ENCODE peak calls at places on chromosomes 2 and 18, in eight cellular contexts. K is hepatocyte; R is NCI-H82; H is aorta; U is OCI-M1; Q is germinal center; N is fibroblast of mammary gland; J is activated naive CD8-positive, alpha-beta T cell treated with anti-CD3 and anti-CD28 coated beads, Interleukin-2, amount 10 ng/mL, durations not matched to agents 7 days and 5 days. I is an unnamed sample.

GRCh38 chr18:26510337-26510736 is 38.0 kb downstream of the KCTD1 start:
- DNase-seq in U (peak; percentile 54), Q (no peak), H (no peak), J (no peak), N (no peak), K (no peak), R (no peak), I (peak; percentile 25)

GRCh38 chr2:166376488-166376828 is 714 bp upstream of the SCN9A start:
- DNase-seq in U (no peak), R (no peak), K (no peak), H (no peak), Q (no peak), J (no peak), N (no peak), I (no peak)

GRCh38 chr2:159557437-159558034 is 58.8 kb downstream of the BAZ2B start:
- DNase-seq in Q (no peak), N (peak; percentile 31), K (peak; percentile 19), R (peak; percentile 34), H (no peak), J (no peak), U (peak; percentile 20), I (no peak)

GRCh38 chr2:187174582-187174981 is 273.5 kb downstream of the CALCRL start:
- DNase-seq in R (peak; percentile 29), K (no peak), Q (peak; percentile 16), N (peak; percentile 6), J (no peak), H (no peak), U (peak; percentile 39), I (no peak)

GRCh38 chr2:222604749-222605515 is 51.0 kb downstream of the FARSB start:
- DNase-seq in K (no peak), R (no peak), H (no peak), U (peak; percentile 20), Q (no peak), N (no peak), J (no peak), I (no peak)

GRCh38 chr2:165927353-165927752 is 26.2 kb downstream of the TTC21B start:
- DNase-seq in K (no peak), N (no peak), J (no peak), R (no peak), U (no peak), H (no peak), Q (no peak), I (no peak)

GRCh38 chr2:190802133-190802532 is 78.5 kb upstream of the GLS start:
- DNase-seq in N (no peak), H (no peak), K (no peak), U (peak; percentile 17), R (peak; percentile 49), J (no peak), Q (no peak), I (peak; percentile 60)

GRCh38 chr2:12884713-12885282 is 168.1 kb downstream of the TRIB2 start:
- DNase-seq in R (no peak), Q (no peak), H (no peak), N (peak; percentile 90), J (no peak), U (no peak), K (no peak), I (no peak)

GRCh38 chr18:13612111-13612997 is 114.0 kb downstream of the FAM210A start:
- DNase-seq in K (no peak), Q (peak; percentile 58), H (no peak), U (peak; percentile 69), N (no peak), R (no peak), J (peak; percentile 81), I (peak; percentile 53)

GRCh38 chr2:62931536-62931935 is 119.1 kb upstream of the OTX1 start:
- DNase-seq in R (no peak), J (no peak), U (no peak), Q (no peak), K (no peak), N (peak; percentile 28), H (no peak), I (no peak)

GRCh38 chr18:34942975-34943374 is 98.2 kb upstream of the MAPRE2 start:
- DNase-seq in H (no peak), J (no peak), N (no peak), K (peak; percentile 31), R (no peak), Q (no peak), U (no peak), I (no peak)

GRCh38 chr2:2243666-2244065 is 87.4 kb downstream of the MYT1L start:
- DNase-seq in N (no peak), H (no peak), R (no peak), K (no peak), J (no peak), Q (no peak), U (no peak), I (no peak)

GRCh38 chr18:9757851-9758587 is 49.9 kb downstream of the RAB31 start:
- DNase-seq in K (no peak), N (peak; percentile 74), J (no peak), R (no peak), Q (no peak), H (no peak), U (no peak), I (peak; percentile 55)

GRCh38 chr2:71801969-71802368 is 345.7 kb downstream of the CYP26B1 start:
- DNase-seq in Q (no peak), U (peak; percentile 16), R (peak; percentile 32), H (peak; percentile 92), N (peak; percentile 68), J (no peak), K (peak; percentile 59), I (peak; percentile 7)

GRCh38 chr2:23118894-23119293 is 266.1 kb upstream of the KLHL29 start:
- DNase-seq in J (no peak), K (no peak), Q (no peak), N (no peak), R (no peak), U (no peak), H (no peak), I (no peak)

GRCh38 chr2:95278051-95278471 is 3.8 kb downstream of the PROM2 start:
- DNase-seq in H (peak; percentile 62), U (no peak), J (no peak), N (peak; percentile 79), Q (no peak), K (no peak), R (no peak), I (no peak)

I was measured in SK-N-DZ.